ENCODE peak calls at places on chromosomes 3 and 15, in four cellular contexts. N is transverse colon, V is cardiac muscle cell, H is HCT116. Y is an unnamed sample.

GRCh38 chr3:53114412-53115074 is 15.7 kb downstream of the RFT1 start:
- DNase-seq in N (no peak), V (no peak), H (no peak), Y (no peak)

GRCh38 chr3:195172285-195172684 is 98.7 kb downstream of the XXYLT1 start:
- DNase-seq in N (no peak), V (no peak), H (no peak), Y (no peak)

GRCh38 chr15:62164500-62165028 is 521 bp downstream of the C2CD4B start:
- DNase-seq in N (peak; percentile 15), V (peak; percentile 28), H (no peak), Y (no peak)

GRCh38 chr3:16304065-16305010 is 39.3 kb downstream of the OXNAD1 start:
- DNase-seq in N (no peak), V (no peak), H (no peak), Y (no peak)

GRCh38 chr15:57873564-57874209 is 167.2 kb downstream of the POLR2M start:
- DNase-seq in N (no peak), V (peak; percentile 66), H (no peak), Y (no peak)

GRCh38 chr15:80246425-80246894 is 5.6 kb downstream of the CTXND1 start:
- DNase-seq in N (no peak), V (no peak), H (no peak), Y (no peak)

GRCh38 chr15:70251246-70251990 is 153.7 kb upstream of the TLE3 start:
- DNase-seq in N (no peak), V (no peak), H (no peak), Y (no peak)

GRCh38 chr3:107456501-107456900 is 66.3 kb upstream of the BBX start:
- DNase-seq in N (no peak), V (no peak), H (no peak), Y (no peak)

GRCh38 chr3:30256474-30256873 is 349.9 kb upstream of the TGFBR2 start:
- DNase-seq in N (no peak), V (peak; percentile 27), H (no peak), Y (no peak)

GRCh38 chr3:168459229-168459784 is 363.6 kb upstream of the GOLIM4 start:
- DNase-seq in N (no peak), V (no peak), H (no peak), Y (no peak)

GRCh38 chr3:154666542-154666941 is 236.6 kb upstream of the GPR149 start:
- DNase-seq in N (no peak), V (no peak), H (no peak), Y (no peak)

GRCh38 chr3:154668187-154668586 is 238.2 kb upstream of the GPR149 start:
- DNase-seq in N (no peak), V (no peak), H (no peak), Y (no peak)

DNA sequence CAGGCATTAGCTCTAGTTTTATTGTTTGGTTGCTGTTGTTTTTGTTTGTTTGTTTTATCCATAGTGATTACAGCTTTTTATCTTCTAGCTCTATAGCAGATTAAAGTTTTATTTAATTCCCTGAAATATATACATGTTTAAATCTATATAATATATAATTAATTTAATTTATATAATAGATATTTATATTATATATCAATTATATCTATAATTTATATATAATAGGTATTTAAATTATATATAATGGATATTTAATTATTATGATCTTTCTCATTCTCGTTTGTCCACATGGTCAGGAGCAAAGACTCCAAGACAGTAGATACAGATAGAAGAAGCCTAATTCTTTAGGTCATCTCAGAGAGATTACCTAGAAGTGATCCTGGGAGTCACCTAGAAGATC is 238.8 kb upstream of the GPR149 start:
- DNase-seq in N (no peak), V (no peak), H (no peak), Y (no peak)
- TF ChIP-seq CTCF in N (no peak), V (no peak), H (no peak), Y (no peak)

GRCh38 chr3:56001991-56002390 is 466.3 kb downstream of the ERC2 start:
- DNase-seq in N (no peak), V (no peak), H (no peak), Y (no peak)
- H3K27ac ChIP-seq in N (no peak overlapping the region), V (no peak overlapping the region), H (no peak overlapping the region), Y (no peak overlapping the region)

GRCh38 chr3:43638594-43639447 is 17.0 kb upstream of the ANO10 start:
- DNase-seq in N (peak; percentile 73), V (no peak), H (peak; percentile 58), Y (no peak)
- TF ChIP-seq CTCF in N (peak; percentile 45), V (peak; percentile 4), H (peak; percentile 72), Y (no peak)

DNA sequence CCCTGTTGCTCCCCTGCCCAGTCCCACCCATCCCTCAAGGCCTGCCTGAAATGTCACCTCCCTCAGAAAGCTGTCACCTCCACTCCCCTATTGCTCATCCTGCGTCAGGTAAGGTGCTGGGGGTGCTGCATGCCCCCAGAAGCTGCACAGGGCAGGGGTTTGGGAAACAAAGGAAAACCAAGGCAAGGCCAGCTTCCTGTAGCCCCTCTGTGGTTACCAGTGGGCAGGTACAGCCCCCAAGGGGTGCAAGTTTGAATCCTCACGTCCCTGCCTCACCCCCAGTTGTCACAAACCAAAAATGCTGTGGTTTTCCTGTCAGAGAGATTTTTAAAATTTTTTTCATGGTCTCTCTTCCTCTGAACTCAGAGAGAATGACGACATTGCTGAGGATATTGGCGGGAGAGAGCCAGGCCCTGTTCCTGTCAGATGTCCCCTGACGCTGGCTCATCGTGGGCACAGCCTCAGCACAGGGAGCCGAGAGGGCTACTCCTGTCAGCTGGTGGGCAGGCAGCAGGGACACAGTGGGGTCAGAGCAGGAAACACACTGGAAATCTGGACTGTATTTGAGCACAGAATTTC is 27.0 kb downstream of the PSTPIP1 start:
- DNase-seq in N (no peak), V (peak; percentile 68), H (no peak), Y (no peak)
- H3K27ac ChIP-seq in N (no peak overlapping the region), V (no peak overlapping the region), H (no peak overlapping the region), Y (no peak overlapping the region)

DNA sequence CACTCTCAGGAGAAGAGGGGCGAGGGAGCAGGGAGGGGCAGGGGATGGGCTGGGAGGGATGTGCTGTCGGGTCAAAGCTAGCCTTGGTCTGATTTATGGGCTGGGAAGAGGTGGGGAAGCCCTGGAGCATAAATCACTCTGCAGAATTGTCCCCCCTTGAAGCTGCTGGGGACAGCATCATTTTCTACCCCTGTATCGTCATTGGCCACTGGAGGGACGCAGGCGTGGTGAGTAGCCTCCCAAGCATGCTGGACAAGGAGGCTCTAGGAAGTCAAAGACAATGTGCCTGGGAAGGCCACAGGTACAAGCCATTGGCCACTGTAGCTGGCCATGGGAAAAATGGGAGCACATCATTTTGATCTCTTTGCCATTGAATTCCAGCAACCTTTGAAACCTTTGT is 175.5 kb upstream of the CTDSPL start:
- DNase-seq in N (no peak), V (no peak), H (no peak), Y (no peak)
- TF ChIP-seq CTCF in N (no peak), V (no peak), H (peak; percentile 38), Y (no peak)

DNA sequence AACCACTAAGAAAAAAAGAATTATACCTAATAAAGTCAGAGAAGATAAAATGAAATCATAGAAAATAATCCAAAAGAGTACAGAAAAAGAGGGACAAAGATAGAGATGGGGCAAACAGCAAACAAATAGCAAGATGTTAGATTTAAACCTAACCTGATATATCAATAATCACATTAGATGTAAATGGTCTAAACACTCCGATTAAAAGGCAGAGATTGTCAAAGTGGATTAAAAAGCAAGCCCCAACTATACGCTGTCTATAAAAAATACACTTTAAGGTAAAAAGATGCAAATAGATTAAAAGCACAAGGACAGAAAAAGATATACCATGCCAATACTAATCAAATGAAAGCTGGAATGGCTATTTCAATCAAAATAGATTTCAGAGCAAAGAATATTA is 16.8 kb downstream of the ADPGK start:
- DNase-seq in N (no peak), V (no peak), H (no peak), Y (no peak)
- H3K27ac ChIP-seq in N (no peak overlapping the region), V (no peak overlapping the region), H (no peak overlapping the region), Y (no peak overlapping the region)

GRCh38 chr3:153422314-153422713 is 260.3 kb downstream of the RAP2B start:
- DNase-seq in N (no peak), V (no peak), H (no peak), Y (no peak)
- TF ChIP-seq CTCF in N (no peak), V (no peak), H (no peak), Y (no peak)

GRCh38 chr3:180571831-180572578 is 30.0 kb upstream of the TTC14 start:
- DNase-seq in N (no peak), V (no peak), H (no peak), Y (no peak)
- H3K27ac ChIP-seq in N (no peak overlapping the region), V (no peak overlapping the region), H (no peak overlapping the region), Y (no peak overlapping the region)

GRCh38 chr15:91973481-91973880 is 120.0 kb downstream of the SLCO3A1 start:
- DNase-seq in N (no peak), V (no peak), H (no peak), Y (no peak)
- TF ChIP-seq CTCF in N (no peak), V (peak; percentile 11), H (peak; percentile 15), Y (no peak)